ENCODE peak calls at places on chromosomes 6 and 20, in four cellular contexts. One of them, this sample, is unnamed.

GRCh38 chr6:5071216-5071615 is 13.9 kb upstream of the PPP1R3G start:
- DNase-seq in stomach: no peak
- DNase-seq in uterus: no peak
- DNase-seq in psoas muscle: no peak
- DNase-seq in this sample: no peak

GRCh38 chr6:54916858-54917257 is 70.3 kb downstream of the FAM83B start:
- DNase-seq in uterus: no peak
- DNase-seq in psoas muscle: no peak
- DNase-seq in stomach: no peak
- DNase-seq in this sample: no peak

GRCh38 chr6:13538084-13538483 is 36.3 kb upstream of the SIRT5 start:
- DNase-seq in stomach: no peak
- DNase-seq in uterus: no peak
- DNase-seq in psoas muscle: no peak
- DNase-seq in this sample: no peak

GRCh38 chr6:108454356-108454755 is 106.4 kb upstream of the FOXO3 start:
- DNase-seq in psoas muscle: no peak
- DNase-seq in uterus: no peak
- DNase-seq in stomach: no peak
- DNase-seq in this sample: no peak

GRCh38 chr6:33590531-33591198 is 10.6 kb upstream of the BAK1 start:
- DNase-seq in psoas muscle: no peak
- DNase-seq in uterus: no peak
- DNase-seq in stomach: peak; percentile 51
- DNase-seq in this sample: peak; percentile 79

GRCh38 chr6:124541601-124542000 is 420.6 kb upstream of the RNF217 start:
- DNase-seq in psoas muscle: no peak
- DNase-seq in uterus: no peak
- DNase-seq in stomach: no peak
- DNase-seq in this sample: no peak

GRCh38 chr20:33933469-33933909 is 60.2 kb upstream of the RALY start:
- DNase-seq in stomach: peak; percentile 67
- DNase-seq in psoas muscle: peak; percentile 54
- DNase-seq in uterus: peak; percentile 33
- DNase-seq in this sample: peak; percentile 61

GRCh38 chr20:61803416-61803902 is 262.2 kb downstream of the TAF4 start:
- DNase-seq in stomach: no peak
- DNase-seq in uterus: no peak
- DNase-seq in psoas muscle: no peak
- DNase-seq in this sample: peak; percentile 11

GRCh38 chr6:14856177-14856576 is 389.7 kb upstream of the JARID2 start:
- DNase-seq in uterus: no peak
- DNase-seq in psoas muscle: no peak
- DNase-seq in stomach: no peak
- DNase-seq in this sample: no peak

GRCh38 chr20:38125157-38126056 is 39.7 kb downstream of the TGM2 start:
- DNase-seq in psoas muscle: no peak
- DNase-seq in stomach: peak; percentile 95
- DNase-seq in uterus: peak; percentile 59
- DNase-seq in this sample: peak; percentile 74

GRCh38 chr6:16267428-16268263 is 29.3 kb downstream of the GMPR start:
- DNase-seq in stomach: no peak
- DNase-seq in uterus: no peak
- DNase-seq in psoas muscle: no peak
- DNase-seq in this sample: no peak

GRCh38 chr20:33162313-33162712 is 5.6 kb upstream of the BPIFA2 start:
- DNase-seq in stomach: no peak
- DNase-seq in uterus: no peak
- DNase-seq in psoas muscle: no peak
- DNase-seq in this sample: no peak

GRCh38 chr20:48728042-48728837 is 99.6 kb downstream of the PREX1 start:
- DNase-seq in psoas muscle: no peak
- DNase-seq in stomach: no peak
- DNase-seq in uterus: no peak
- DNase-seq in this sample: no peak

GRCh38 chr20:51143652-51144051 is 120.7 kb upstream of the KCNG1 start:
- DNase-seq in psoas muscle: no peak
- DNase-seq in uterus: no peak
- DNase-seq in stomach: no peak
- DNase-seq in this sample: no peak

GRCh38 chr20:51138576-51138975 is 115.7 kb upstream of the KCNG1 start:
- DNase-seq in stomach: no peak
- DNase-seq in psoas muscle: no peak
- DNase-seq in uterus: no peak
- DNase-seq in this sample: no peak

GRCh38 chr20:51140671-51141070 is 117.8 kb upstream of the KCNG1 start:
- DNase-seq in uterus: no peak
- DNase-seq in psoas muscle: no peak
- DNase-seq in stomach: no peak
- DNase-seq in this sample: no peak

GRCh38 chr20:51144476-51144875 is 121.6 kb upstream of the KCNG1 start:
- DNase-seq in stomach: no peak
- DNase-seq in psoas muscle: no peak
- DNase-seq in uterus: no peak
- DNase-seq in this sample: no peak

GRCh38 chr20:51142448-51142847 is 119.5 kb upstream of the KCNG1 start:
- DNase-seq in psoas muscle: no peak
- DNase-seq in uterus: no peak
- DNase-seq in stomach: no peak
- DNase-seq in this sample: no peak
- TF ChIP-seq CTCF in psoas muscle: no peak
- TF ChIP-seq CTCF in uterus: no peak
- TF ChIP-seq CTCF in stomach: no peak
- TF ChIP-seq CTCF in this sample: no peak

DNA sequence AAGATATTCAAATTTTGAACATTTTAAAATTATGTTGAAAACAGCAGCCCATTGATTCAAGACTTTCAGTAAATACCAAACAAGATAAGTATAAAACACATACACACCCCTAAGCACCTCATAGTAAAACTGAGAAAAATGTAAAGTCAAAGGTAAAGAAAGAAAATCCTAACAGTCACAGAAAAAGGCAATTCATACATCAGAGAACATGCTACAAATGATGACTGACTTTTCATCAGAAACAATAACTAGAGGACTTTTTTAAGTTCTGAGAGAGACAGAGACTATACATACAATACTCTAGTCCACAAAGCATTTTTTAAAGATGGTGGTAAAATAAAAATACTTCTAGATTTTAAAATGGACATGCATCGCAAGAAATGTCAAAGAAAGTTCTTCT is 111.0 kb downstream of the PFDN4 start:
- DNase-seq in uterus: no peak
- DNase-seq in stomach: no peak
- DNase-seq in psoas muscle: no peak
- DNase-seq in this sample: no peak
- H3K27me3 ChIP-seq in uterus: no peaks in the 10 kb centered on the region
- H3K27me3 ChIP-seq in stomach: no peaks in the 10 kb centered on the region
- H3K27me3 ChIP-seq in psoas muscle: no peaks in the 10 kb centered on the region
- H3K27me3 ChIP-seq in this sample: no peaks in the 10 kb centered on the region

GRCh38 chr6:145137425-145137824 is 597.9 kb downstream of the EPM2A start:
- DNase-seq in stomach: no peak
- DNase-seq in psoas muscle: no peak
- DNase-seq in uterus: no peak
- DNase-seq in this sample: no peak
- TF ChIP-seq CTCF in stomach: no peak
- TF ChIP-seq CTCF in psoas muscle: no peak
- TF ChIP-seq CTCF in uterus: no peak
- TF ChIP-seq CTCF in this sample: no peak

GRCh38 chr6:167832497-167833395 is 6.0 kb downstream of the AFDN start:
- DNase-seq in stomach: no peak
- DNase-seq in psoas muscle: no peak
- DNase-seq in uterus: no peak
- DNase-seq in this sample: no peak

GRCh38 chr6:167828325-167828956 is 1.7 kb downstream of the AFDN start:
- DNase-seq in stomach: no peak
- DNase-seq in psoas muscle: no peak
- DNase-seq in uterus: no peak
- DNase-seq in this sample: no peak

GRCh38 chr6:167829513-167829912 is 2.8 kb downstream of the AFDN start:
- DNase-seq in uterus: no peak
- DNase-seq in stomach: no peak
- DNase-seq in psoas muscle: no peak
- DNase-seq in this sample: no peak

GRCh38 chr6:167833396-167833763 is 6.7 kb downstream of the AFDN start:
- DNase-seq in uterus: no peak
- DNase-seq in psoas muscle: no peak
- DNase-seq in stomach: no peak
- DNase-seq in this sample: no peak

DNA sequence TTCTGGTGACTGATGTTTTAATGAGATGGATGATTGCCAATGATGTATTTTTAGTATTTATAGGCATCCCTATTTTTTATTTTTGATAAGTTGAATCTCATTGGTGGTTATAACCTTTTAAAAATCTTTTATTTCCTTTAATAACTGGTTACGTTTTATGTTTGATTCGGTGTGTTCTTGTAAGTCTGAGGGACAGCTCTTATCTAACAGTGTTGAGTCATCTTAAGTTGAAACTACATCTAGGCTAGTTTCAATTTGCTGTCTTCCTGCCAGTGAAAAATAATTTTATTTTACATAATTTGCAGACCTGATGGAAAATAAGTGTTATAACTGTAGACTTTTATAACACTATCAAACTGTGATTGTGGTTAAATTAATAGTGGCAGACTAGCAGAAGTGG is 4.6 kb downstream of the AFDN start:
- DNase-seq in uterus: no peak
- DNase-seq in psoas muscle: no peak
- DNase-seq in stomach: no peak
- DNase-seq in this sample: no peak
- H3K27me3 ChIP-seq in uterus: no peaks in the 10 kb centered on the region
- H3K27me3 ChIP-seq in psoas muscle: no peaks in the 10 kb centered on the region
- H3K27me3 ChIP-seq in stomach: no peaks in the 10 kb centered on the region
- H3K27me3 ChIP-seq in this sample: no peaks in the 10 kb centered on the region

GRCh38 chr6:29696147-29697129 is 15.5 kb upstream of the ZFP57 start:
- DNase-seq in uterus: no peak
- DNase-seq in psoas muscle: no peak
- DNase-seq in stomach: no peak
- DNase-seq in this sample: no peak
- TF ChIP-seq CTCF in uterus: no peak
- TF ChIP-seq CTCF in psoas muscle: peak; percentile 7
- TF ChIP-seq CTCF in stomach: no peak
- TF ChIP-seq CTCF in this sample: peak; percentile 20

GRCh38 chr20:610130-611046 is at the start of gene TCF15:
- DNase-seq in stomach: no peak
- DNase-seq in psoas muscle: peak; percentile 53
- DNase-seq in uterus: no peak
- DNase-seq in this sample: peak; percentile 30
- H3K27me3 ChIP-seq in stomach: peaks cover 47% of the 10 kb centered on the region
- H3K27me3 ChIP-seq in psoas muscle: peaks cover 14% of the 10 kb centered on the region
- H3K27me3 ChIP-seq in uterus: no peaks in the 10 kb centered on the region
- H3K27me3 ChIP-seq in this sample: peaks cover 58% of the 10 kb centered on the region

DNA sequence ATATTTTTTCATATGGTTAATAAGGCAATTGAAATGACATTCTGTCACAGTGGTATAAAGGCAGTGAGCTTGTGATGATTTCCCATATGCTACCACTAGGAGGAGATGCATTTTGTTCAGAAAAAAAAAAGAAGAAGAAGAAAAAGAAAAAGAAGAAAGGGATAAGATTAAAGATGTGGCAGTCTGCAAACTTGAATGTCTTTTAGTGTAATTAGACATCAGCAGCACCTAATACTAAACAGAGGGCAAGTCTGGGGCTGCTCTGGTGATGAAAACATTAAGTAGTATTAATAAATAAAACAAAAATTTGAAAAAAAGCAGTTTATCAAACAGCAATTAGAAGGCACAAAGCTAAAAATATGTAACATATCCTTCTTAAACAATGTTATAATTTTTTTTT is 95.4 kb upstream of the DEFB112 start:
- DNase-seq in uterus: no peak
- DNase-seq in psoas muscle: no peak
- DNase-seq in stomach: no peak
- DNase-seq in this sample: no peak
- TF ChIP-seq CTCF in uterus: no peak
- TF ChIP-seq CTCF in psoas muscle: no peak
- TF ChIP-seq CTCF in stomach: no peak
- TF ChIP-seq CTCF in this sample: no peak

GRCh38 chr20:21515300-21516179 is 1.7 kb upstream of the NKX2-2 start:
- DNase-seq in stomach: no peak
- DNase-seq in psoas muscle: no peak
- DNase-seq in uterus: no peak
- DNase-seq in this sample: no peak

GRCh38 chr20:21514553-21515251 is 838 bp upstream of the NKX2-2 start:
- DNase-seq in psoas muscle: no peak
- DNase-seq in uterus: no peak
- DNase-seq in stomach: no peak
- DNase-seq in this sample: peak; percentile 33

GRCh38 chr20:21513181-21513663 is 642 bp downstream of the NKX2-2 start:
- DNase-seq in stomach: no peak
- DNase-seq in psoas muscle: no peak
- DNase-seq in uterus: no peak
- DNase-seq in this sample: peak; percentile 41

GRCh38 chr20:21512634-21513180 is 1.2 kb downstream of the NKX2-2 start:
- DNase-seq in uterus: no peak
- DNase-seq in stomach: no peak
- DNase-seq in psoas muscle: no peak
- DNase-seq in this sample: peak; percentile 44

DNA sequence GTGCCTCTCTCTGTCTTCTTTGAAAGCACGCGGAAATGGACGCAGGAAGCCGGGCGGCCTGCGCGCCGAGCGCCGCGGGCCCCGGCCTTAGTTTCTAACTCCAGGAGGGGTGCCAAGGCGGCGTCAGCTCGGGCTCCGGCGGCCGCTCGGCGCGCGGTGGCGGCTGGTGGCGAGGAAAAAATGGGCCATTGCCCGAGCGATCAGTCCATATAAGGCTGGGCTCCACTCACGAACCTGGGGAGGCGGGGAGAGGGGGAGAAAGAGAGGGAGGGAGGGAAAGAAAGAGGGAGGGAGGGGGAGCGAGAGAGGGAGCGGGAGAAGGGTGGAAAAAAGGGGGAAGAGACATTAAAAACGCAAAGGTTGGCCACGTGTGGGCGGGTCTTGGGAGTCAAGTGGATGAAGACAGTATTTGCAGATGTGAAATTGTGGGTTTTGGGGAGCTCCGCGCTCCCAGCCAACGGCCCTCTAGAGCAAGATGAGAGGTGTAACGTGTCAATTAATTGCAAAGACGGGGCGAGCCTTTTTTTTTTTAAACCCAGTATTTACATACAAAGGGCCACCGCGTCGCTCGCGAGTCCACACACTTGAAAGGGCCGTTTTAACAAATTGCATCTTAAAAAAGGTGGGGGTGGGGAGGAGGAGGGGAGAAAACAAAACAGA is at the start of gene NKX2-2:
- DNase-seq in stomach: no peak
- DNase-seq in uterus: no peak
- DNase-seq in psoas muscle: no peak
- DNase-seq in this sample: no peak
- H3K27me3 ChIP-seq in stomach: peaks cover 100% of the 10 kb centered on the region
- H3K27me3 ChIP-seq in uterus: peaks cover 6% of the 10 kb centered on the region
- H3K27me3 ChIP-seq in psoas muscle: peaks cover 67% of the 10 kb centered on the region
- H3K27me3 ChIP-seq in this sample: peaks cover 100% of the 10 kb centered on the region